ENCODE peak calls at places on chromosomes 13 and 19, in four cellular contexts. Z, J, M and C are unnamed samples.

GRCh38 chr19:39246951-39247669 is 1.5 kb downstream of the IFNL4 start:
- DNase-seq in Z (no peak), J (peak; percentile 42), M (no peak), C (no peak)

GRCh38 chr13:113442354-113442984 is 10.8 kb downstream of the ADPRHL1 start:
- DNase-seq in J (no peak), M (no peak), Z (no peak), C (no peak)

GRCh38 chr13:30466358-30466714 is 600 bp upstream of the HMGB1 start:
- DNase-seq in M (no peak), Z (no peak), J (no peak), C (no peak)

GRCh38 chr13:98214008-98214643 is 37.1 kb upstream of the RNF113B start:
- DNase-seq in J (no peak), M (no peak), Z (no peak), C (no peak)

GRCh38 chr13:27403252-27403678 is 21.2 kb upstream of the GTF3A start:
- DNase-seq in J (no peak), Z (no peak), M (no peak), C (no peak)

GRCh38 chr19:40862785-40863184 is 12.5 kb upstream of the CYP2A6 start:
- DNase-seq in M (no peak), Z (no peak), J (no peak), C (no peak)

GRCh38 chr13:32047796-32048195 is 16.2 kb downstream of the FRY start:
- DNase-seq in J (no peak), M (no peak), Z (no peak), C (no peak)

GRCh38 chr19:10812196-10812595 is 23.8 kb downstream of the TMED1 start:
- DNase-seq in J (no peak), Z (no peak), M (no peak), C (no peak)

GRCh38 chr19:1853295-1854031 is 5.2 kb upstream of the REXO1 start:
- DNase-seq in Z (peak; percentile 68), J (peak; percentile 80), M (peak; percentile 84), C (peak; percentile 56)

GRCh38 chr13:54033323-54033861 is 1004.8 kb downstream of the OLFM4 start:
- DNase-seq in M (no peak), J (no peak), Z (no peak), C (no peak)

GRCh38 chr19:11587973-11588631 is 9.2 kb upstream of the ZNF627 start:
- DNase-seq in Z (no peak), J (no peak), M (no peak), C (no peak)

GRCh38 chr19:34244611-34245299 is 9.6 kb upstream of the GARRE1 start:
- DNase-seq in J (no peak), Z (no peak), M (no peak), C (no peak)

GRCh38 chr13:29771247-29771646 is 79.2 kb downstream of the UBL3 start:
- DNase-seq in Z (no peak), M (no peak), J (no peak), C (peak; percentile 21)

GRCh38 chr13:111533900-111534645 is 213.6 kb downstream of the TEX29 start:
- DNase-seq in M (no peak), Z (no peak), J (no peak), C (no peak)

GRCh38 chr13:28792992-28793391 is 27.1 kb upstream of the MTUS2 start:
- DNase-seq in J (no peak), Z (no peak), M (no peak), C (no peak)

GRCh38 chr19:1291761-1292418 is 6.2 kb downstream of the EFNA2 start:
- DNase-seq in J (no peak), Z (no peak), M (no peak), C (no peak)

GRCh38 chr13:45242070-45242469 is 41.2 kb upstream of the KCTD4 start:
- DNase-seq in Z (no peak), M (no peak), J (no peak), C (no peak)

GRCh38 chr13:30725331-30726085 is 9.8 kb upstream of the ALOX5AP start:
- DNase-seq in Z (no peak), M (no peak), J (no peak), C (no peak)

GRCh38 chr19:54189020-54189667 is at the start of gene MBOAT7:
- DNase-seq in M (no peak), J (no peak), Z (no peak), C (no peak)

GRCh38 chr19:48372904-48373303 is 8.7 kb downstream of the SYNGR4 start:
- DNase-seq in Z (no peak), M (no peak), J (no peak), C (no peak)

DNA sequence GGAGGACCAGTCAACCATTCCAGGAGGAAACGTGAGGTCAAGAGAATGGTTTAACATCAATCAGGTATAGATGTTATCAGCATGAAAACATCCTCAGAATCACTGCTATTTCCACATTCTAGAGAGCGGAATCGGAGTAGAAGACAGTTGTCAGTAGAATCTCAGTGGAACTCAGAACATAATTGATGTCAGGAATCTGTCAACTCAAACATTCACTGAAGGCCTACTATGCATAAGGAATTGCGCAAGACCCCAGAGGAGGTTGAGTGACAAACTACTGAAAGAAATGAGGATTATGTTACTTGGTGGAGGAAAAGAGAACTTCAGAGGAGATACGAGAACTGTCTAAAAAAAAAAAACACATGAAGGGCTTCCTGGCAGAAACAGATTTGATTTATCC is 97.8 kb downstream of the LHFPL6 start:
- DNase-seq in M (no peak), Z (no peak), J (no peak), C (no peak)
- TF ChIP-seq CTCF in M (no peak), Z (no peak), J (no peak), C (no peak)

GRCh38 chr19:7535993-7536685 is 622 bp downstream of the PNPLA6 start:
- DNase-seq in Z (no peak), M (no peak), J (no peak), C (no peak)

GRCh38 chr19:7533925-7534480 is 1.5 kb upstream of the PNPLA6 start:
- DNase-seq in J (peak; percentile 89), Z (peak; percentile 85), M (peak; percentile 84), C (peak; percentile 67)

GRCh38 chr19:7535035-7535992 is at the start of gene PNPLA6:
- DNase-seq in J (peak; percentile 97), Z (peak; percentile 95), M (peak; percentile 94), C (peak; percentile 73)

GRCh38 chr19:7534531-7534980 is 961 bp upstream of the PNPLA6 start:
- DNase-seq in M (peak; percentile 84), J (peak; percentile 68), Z (peak; percentile 69), C (no peak)

GRCh38 chr19:7533281-7533819 is 2.2 kb upstream of the PNPLA6 start:
- DNase-seq in J (peak; percentile 80), M (peak; percentile 66), Z (peak; percentile 42), C (no peak)
- H3K4me3 ChIP-seq in J (peak overlapping the region; percentile 91), M (peak overlapping the region; percentile 96), Z (peak overlapping the region; percentile 80), C (peak overlapping the region; percentile 91)

DNA sequence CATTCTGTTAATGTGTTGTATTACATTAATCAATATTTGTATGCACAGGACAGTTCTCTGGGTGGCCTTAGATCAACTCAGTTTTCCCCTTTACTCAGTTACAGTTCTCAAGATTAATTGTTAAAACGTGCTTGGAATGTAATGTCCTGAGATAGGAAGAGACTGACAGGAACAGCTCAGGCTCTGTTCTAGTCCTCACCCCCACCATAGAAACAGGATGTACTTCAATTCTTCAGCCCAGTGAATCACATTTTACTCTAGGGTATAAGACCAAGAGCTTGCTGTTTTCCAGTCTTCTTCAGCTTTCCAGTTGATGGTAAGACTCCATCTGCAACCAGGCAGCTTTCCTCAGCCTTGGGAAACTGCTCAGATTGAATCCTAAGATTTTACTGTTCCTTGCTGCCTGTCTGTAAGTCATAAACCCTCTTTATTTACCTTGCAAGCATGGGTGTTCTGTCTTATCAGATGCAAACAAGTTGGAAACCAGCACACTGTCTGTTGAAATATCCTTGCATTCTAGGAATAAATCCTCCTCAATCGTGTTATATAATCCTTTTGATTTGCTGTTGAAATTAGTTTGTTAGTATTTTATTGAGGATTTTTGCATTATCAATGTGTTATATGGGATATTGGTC is 836.9 kb upstream of the PCDH9 start:
- DNase-seq in J (no peak), Z (no peak), M (no peak), C (no peak)
- TF ChIP-seq CTCF in J (no peak), Z (no peak), M (no peak), C (no peak)

DNA sequence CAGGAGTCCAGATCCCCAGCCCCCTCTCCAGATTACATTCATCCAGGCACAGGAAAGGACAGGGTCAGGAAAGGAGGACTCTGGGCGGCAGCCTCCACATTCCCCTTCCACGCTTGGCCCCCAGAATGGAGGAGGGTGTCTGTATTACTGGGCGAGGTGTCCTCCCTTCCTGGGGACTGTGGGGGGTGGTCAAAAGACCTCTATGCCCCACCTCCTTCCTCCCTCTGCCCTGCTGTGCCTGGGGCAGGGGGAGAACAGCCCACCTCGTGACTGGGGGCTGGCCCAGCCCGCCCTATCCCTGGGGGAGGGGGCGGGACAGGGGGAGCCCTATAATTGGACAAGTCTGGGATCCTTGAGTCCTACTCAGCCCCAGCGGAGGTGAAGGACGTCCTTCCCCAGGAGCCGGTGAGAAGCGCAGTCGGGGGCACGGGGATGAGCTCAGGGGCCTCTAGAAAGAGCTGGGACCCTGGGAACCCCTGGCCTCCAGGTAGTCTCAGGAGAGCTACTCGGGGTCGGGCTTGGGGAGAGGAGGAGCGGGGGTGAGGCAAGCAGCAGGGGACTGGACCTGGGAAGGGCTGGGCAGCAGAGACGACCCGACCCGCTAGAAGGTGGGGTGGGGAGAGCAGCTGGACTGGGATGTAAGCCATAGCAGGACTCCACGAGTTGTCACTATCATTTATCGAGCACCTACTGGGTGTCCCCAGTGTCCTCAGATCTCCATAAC is at the start of gene APOE:
- DNase-seq in Z (no peak), J (no peak), M (no peak), C (no peak)
- H3K4me3 ChIP-seq in Z (peak within 1 kb of the TSS; percentile 22), J (peak within 1 kb of the TSS; percentile 18), M (no peak within 1 kb of the TSS), C (no peak within 1 kb of the TSS)